ENCODE peak calls at places on chromosomes 6 and 20, in seven cellular contexts. One of them, this sample, is unnamed.

GRCh38 chr6:56484669-56485068 is 158.0 kb downstream of the DST start:
- DNase-seq in iris pigment epithelial cell: peak
- DNase-seq in B cell: no peak
- DNase-seq in Ammon's horn: no peak
- DNase-seq in GM23338: no peak
- DNase-seq in HEK293T: no peak
- DNase-seq in Kasumi-1: no peak
- DNase-seq in this sample: no peak

GRCh38 chr6:42428326-42429041 is 23.2 kb downstream of the TRERF1 start:
- DNase-seq in iris pigment epithelial cell: no peak
- DNase-seq in B cell: peak
- DNase-seq in Ammon's horn: peak
- DNase-seq in GM23338: no peak
- DNase-seq in HEK293T: no peak
- DNase-seq in Kasumi-1: no peak
- DNase-seq in this sample: peak

GRCh38 chr20:59819496-59820203 is 113.8 kb downstream of the SYCP2 start:
- DNase-seq in iris pigment epithelial cell: no peak
- DNase-seq in B cell: peak
- DNase-seq in Ammon's horn: no peak
- DNase-seq in GM23338: no peak
- DNase-seq in HEK293T: no peak
- DNase-seq in Kasumi-1: no peak
- DNase-seq in this sample: no peak

GRCh38 chr6:79277109-79277508 is 42.6 kb upstream of the HMGN3 start:
- DNase-seq in iris pigment epithelial cell: peak
- DNase-seq in B cell: no peak
- DNase-seq in Ammon's horn: no peak
- DNase-seq in GM23338: no peak
- DNase-seq in HEK293T: no peak
- DNase-seq in Kasumi-1: no peak
- DNase-seq in this sample: no peak

GRCh38 chr20:31608256-31608980 is 3.3 kb downstream of the ID1 start:
- DNase-seq in iris pigment epithelial cell: peak
- DNase-seq in B cell: no peak
- DNase-seq in Ammon's horn: peak
- DNase-seq in GM23338: peak
- DNase-seq in HEK293T: no peak
- DNase-seq in Kasumi-1: no peak
- DNase-seq in this sample: no peak

GRCh38 chr20:46621492-46621891 is 29.8 kb downstream of the SLC13A3 start:
- DNase-seq in iris pigment epithelial cell: peak
- DNase-seq in B cell: no peak
- DNase-seq in Ammon's horn: no peak
- DNase-seq in GM23338: no peak
- DNase-seq in HEK293T: no peak
- DNase-seq in Kasumi-1: no peak
- DNase-seq in this sample: no peak

GRCh38 chr6:137903274-137903932 is 36.3 kb downstream of the TNFAIP3 start:
- DNase-seq in iris pigment epithelial cell: no peak
- DNase-seq in B cell: no peak
- DNase-seq in Ammon's horn: no peak
- DNase-seq in GM23338: no peak
- DNase-seq in HEK293T: no peak
- DNase-seq in Kasumi-1: no peak
- DNase-seq in this sample: no peak

GRCh38 chr6:33925869-33926268 is 122.1 kb upstream of the MLN start:
- DNase-seq in iris pigment epithelial cell: no peak
- DNase-seq in B cell: no peak
- DNase-seq in Ammon's horn: peak
- DNase-seq in GM23338: no peak
- DNase-seq in HEK293T: no peak
- DNase-seq in Kasumi-1: no peak
- DNase-seq in this sample: no peak

GRCh38 chr6:31541059-31541657 is 645 bp downstream of the DDX39B start:
- DNase-seq in iris pigment epithelial cell: peak
- DNase-seq in B cell: peak
- DNase-seq in Ammon's horn: peak
- DNase-seq in GM23338: peak
- DNase-seq in HEK293T: peak
- DNase-seq in Kasumi-1: peak
- DNase-seq in this sample: no peak

GRCh38 chr20:33944914-33945313 is 48.8 kb upstream of the RALY start:
- DNase-seq in iris pigment epithelial cell: no peak
- DNase-seq in B cell: no peak
- DNase-seq in Ammon's horn: no peak
- DNase-seq in GM23338: peak
- DNase-seq in HEK293T: no peak
- DNase-seq in Kasumi-1: no peak
- DNase-seq in this sample: no peak

GRCh38 chr6:163994566-163994965 is 580.0 kb downstream of the QKI start:
- DNase-seq in iris pigment epithelial cell: no peak
- DNase-seq in B cell: no peak
- DNase-seq in Ammon's horn: no peak
- DNase-seq in GM23338: no peak
- DNase-seq in HEK293T: no peak
- DNase-seq in Kasumi-1: no peak
- DNase-seq in this sample: no peak

GRCh38 chr20:32336918-32337347 is 21.2 kb upstream of the ASXL1 start:
- DNase-seq in iris pigment epithelial cell: peak
- DNase-seq in B cell: peak
- DNase-seq in Ammon's horn: no peak
- DNase-seq in GM23338: peak
- DNase-seq in HEK293T: peak
- DNase-seq in Kasumi-1: peak
- DNase-seq in this sample: no peak

GRCh38 chr6:108831104-108831503 is 17.1 kb upstream of the ARMC2 start:
- DNase-seq in iris pigment epithelial cell: no peak
- DNase-seq in B cell: no peak
- DNase-seq in Ammon's horn: peak
- DNase-seq in GM23338: no peak
- DNase-seq in HEK293T: no peak
- DNase-seq in Kasumi-1: no peak
- DNase-seq in this sample: no peak

GRCh38 chr20:2799688-2800589 is 488 bp downstream of the CPXM1 start:
- DNase-seq in iris pigment epithelial cell: no peak
- DNase-seq in B cell: peak
- DNase-seq in Ammon's horn: no peak
- DNase-seq in GM23338: peak
- DNase-seq in HEK293T: peak
- DNase-seq in Kasumi-1: no peak
- DNase-seq in this sample: no peak

GRCh38 chr20:46599227-46599987 is 49.0 kb upstream of the OCSTAMP start:
- DNase-seq in iris pigment epithelial cell: no peak
- DNase-seq in B cell: no peak
- DNase-seq in Ammon's horn: no peak
- DNase-seq in GM23338: no peak
- DNase-seq in HEK293T: no peak
- DNase-seq in Kasumi-1: no peak
- DNase-seq in this sample: no peak

GRCh38 chr6:39111280-39111679 is 3.7 kb downstream of the SAYSD1 start:
- DNase-seq in iris pigment epithelial cell: no peak
- DNase-seq in B cell: no peak
- DNase-seq in Ammon's horn: no peak
- DNase-seq in GM23338: no peak
- DNase-seq in HEK293T: no peak
- DNase-seq in Kasumi-1: no peak
- DNase-seq in this sample: no peak

This sample was measured in GM12891.